ENCODE peak calls at places on chromosomes 6 and 20, in ten cellular contexts. Z is activated CD4-positive, CD25-positive, alpha-beta regulatory T cell; E is mesenchymal stem cell; M is HepG2; N is EL; X is pancreas; D is T-cell; K is nucleus accumbens; J is activated CD4-positive, alpha-beta T cell treated with anti-CD3 and anti-CD28 coated beads for 24 hours; U is nephron progenitor cell. S is an unnamed sample.

GRCh38 chr6:7541175-7542064 is at the start of gene DSP:
- DNase-seq in M (peak; percentile 96), K (no peak), N (peak; percentile 66), U (peak; percentile 77), E (peak; percentile 41), X (peak; percentile 94), J (no peak), D (no peak), Z (no peak), S (no peak)

GRCh38 chr6:117481926-117482239 is 591 bp upstream of the DCBLD1 start:
- DNase-seq in U (no peak), J (no peak), X (no peak), Z (no peak), M (no peak), D (no peak), E (no peak), K (no peak), N (no peak), S (no peak)

GRCh38 chr20:41360831-41361756 is 5.5 kb downstream of the EMILIN3 start:
- DNase-seq in N (no peak), X (no peak), J (no peak), E (no peak), K (no peak), M (no peak), D (no peak), U (no peak), Z (no peak), S (no peak)

GRCh38 chr6:114247101-114247500 is 95.7 kb downstream of the HS3ST5 start:
- DNase-seq in Z (no peak), K (no peak), E (no peak), U (no peak), D (no peak), M (no peak), J (no peak), X (no peak), N (no peak), S (no peak)

GRCh38 chr20:37911838-37912273 is 8.9 kb downstream of the VSTM2L start:
- DNase-seq in Z (no peak), K (no peak), E (no peak), N (peak; percentile 68), J (no peak), U (no peak), M (no peak), D (no peak), X (no peak), S (no peak)

GRCh38 chr6:139336488-139336887 is 38.0 kb downstream of the CITED2 start:
- DNase-seq in M (no peak), J (no peak), X (peak; percentile 32), D (no peak), K (no peak), U (no peak), Z (no peak), E (no peak), N (no peak), S (no peak)

GRCh38 chr6:225121-225721 is 67.1 kb upstream of the DUSP22 start:
- DNase-seq in D (peak; percentile 21), M (no peak), J (peak; percentile 58), K (no peak), N (no peak), E (no peak), U (no peak), X (no peak), Z (peak; percentile 20), S (no peak)

GRCh38 chr6:110475255-110475654 is 1.2 kb downstream of the SLC22A16 start:
- DNase-seq in K (no peak), D (no peak), E (no peak), N (no peak), X (no peak), U (no peak), Z (no peak), J (no peak), M (no peak), S (no peak)

GRCh38 chr20:44900231-44900854 is 9.5 kb upstream of the PABPC1L start:
- DNase-seq in M (no peak), N (peak; percentile 13), K (no peak), U (no peak), J (no peak), Z (no peak), D (no peak), X (no peak), E (peak; percentile 57), S (no peak)

GRCh38 chr6:45086685-45087084 is 241.4 kb upstream of the RUNX2 start:
- DNase-seq in U (no peak), N (no peak), E (no peak), K (no peak), M (no peak), D (no peak), J (no peak), Z (no peak), X (no peak), S (no peak)

GRCh38 chr20:63071541-63072181 is 64.9 kb upstream of the BHLHE23 start:
- DNase-seq in U (peak; percentile 65), K (no peak), Z (no peak), M (no peak), X (peak; percentile 18), J (no peak), N (peak; percentile 81), E (peak; percentile 22), D (no peak), S (no peak)

GRCh38 chr6:23533954-23534725 is 591.9 kb upstream of the NRSN1 start:
- DNase-seq in K (no peak), M (no peak), D (no peak), J (no peak), U (no peak), X (no peak), E (no peak), Z (no peak), N (no peak), S (no peak)

GRCh38 chr6:37612475-37612874 is 85.2 kb downstream of the MDGA1 start:
- DNase-seq in M (no peak), U (no peak), J (no peak), K (no peak), D (no peak), E (peak; percentile 12), Z (no peak), X (no peak), N (peak; percentile 41), S (no peak)

GRCh38 chr6:128491041-128491642 is 29.3 kb downstream of the PTPRK start:
- DNase-seq in N (no peak), E (no peak), K (no peak), D (no peak), U (no peak), J (no peak), Z (no peak), X (peak; percentile 28), M (peak; percentile 66), S (no peak)

GRCh38 chr20:47181056-47181862 is 175.2 kb downstream of the ZMYND8 start:
- DNase-seq in M (peak; percentile 92), K (no peak), U (no peak), J (no peak), D (no peak), E (peak; percentile 59), X (no peak), N (peak; percentile 83), Z (no peak), S (no peak)

GRCh38 chr6:131014080-131014776 is 48.8 kb downstream of the EPB41L2 start:
- DNase-seq in Z (no peak), N (no peak), M (no peak), J (no peak), X (no peak), K (no peak), U (no peak), E (no peak), D (no peak), S (no peak)

GRCh38 chr20:12170406-12170805 is 252.7 kb downstream of the BTBD3 start:
- DNase-seq in M (no peak), K (no peak), X (no peak), U (no peak), E (no peak), N (no peak), Z (no peak), J (no peak), D (no peak), S (no peak)

GRCh38 chr20:59158673-59159072 is 4.9 kb upstream of the ZNF831 start:
- DNase-seq in K (no peak), N (no peak), D (no peak), M (no peak), X (no peak), E (no peak), Z (no peak), J (no peak), U (no peak), S (no peak)

GRCh38 chr20:51594206-51594998 is 51.9 kb upstream of the NFATC2 start:
- DNase-seq in U (no peak), K (peak; percentile 50), M (no peak), E (no peak), J (no peak), X (no peak), N (no peak), D (no peak), Z (no peak), S (no peak)

GRCh38 chr6:25447570-25447929 is 168.4 kb downstream of the CARMIL1 start:
- DNase-seq in X (no peak), Z (no peak), D (no peak), J (no peak), M (no peak), N (no peak), E (no peak), K (no peak), U (no peak), S (no peak)

GRCh38 chr6:4180653-4181255 is 45.4 kb upstream of the ECI2 start:
- DNase-seq in U (no peak), Z (no peak), X (no peak), M (peak; percentile 36), J (no peak), K (no peak), E (peak; percentile 28), D (no peak), N (peak; percentile 25), S (no peak)

GRCh38 chr6:89940225-89941027 is 46.2 kb downstream of the GJA10 start:
- DNase-seq in N (peak; percentile 76), U (peak; percentile 62), K (peak; percentile 24), M (peak; percentile 81), D (peak; percentile 58), E (peak; percentile 84), J (peak; percentile 41), X (no peak), Z (peak; percentile 33), S (peak; percentile 56)

GRCh38 chr6:119620846-119621570 is 271.4 kb upstream of the MAN1A1 start:
- DNase-seq in Z (no peak), D (no peak), X (no peak), N (peak; percentile 91), U (no peak), M (no peak), K (no peak), E (peak; percentile 86), J (no peak), S (no peak)

GRCh38 chr6:125784365-125784764 is 6.4 kb upstream of the NCOA7 start:
- DNase-seq in D (no peak), Z (no peak), N (peak; percentile 51), M (no peak), K (no peak), J (no peak), E (no peak), X (no peak), U (no peak), S (no peak)

S was measured in T follicular helper cell.